ENCODE peak calls at places on chromosome 1, in eight cellular contexts. N is HCT116, W is right lobe of liver, Q is GM18507, G is dorsolateral prefrontal cortex, V is GM06990, O is NCI-H2029, B is islet precursor cell. E is an unnamed sample.

GRCh38 chr1:198864695-198865094 is 225.9 kb downstream of the PTPRC start:
- DNase-seq in N (no peak), W (no peak), Q (no peak), G (no peak), V (no peak), O (no peak), B (no peak), E (no peak)

GRCh38 chr1:157490337-157491165 is 61.8 kb downstream of the FCRL5 start:
- DNase-seq in N (peak), W (peak), Q (no peak), G (peak), V (peak), O (peak), B (peak), E (no peak)

GRCh38 chr1:7267493-7267892 is 482.2 kb downstream of the CAMTA1 start:
- DNase-seq in N (no peak), W (no peak), Q (no peak), G (no peak), V (no peak), O (no peak), B (peak), E (no peak)

GRCh38 chr1:90512441-90512840 is 204.7 kb downstream of the BARHL2 start:
- DNase-seq in N (no peak), W (no peak), Q (no peak), G (no peak), V (no peak), O (no peak), B (no peak), E (no peak)

GRCh38 chr1:159315381-159315780 is 13.2 kb downstream of the FCER1A start:
- DNase-seq in N (no peak), W (no peak), Q (no peak), G (no peak), V (no peak), O (no peak), B (no peak), E (no peak)

GRCh38 chr1:213568929-213569815 is 418.6 kb upstream of the PROX1 start:
- DNase-seq in N (no peak), W (no peak), Q (no peak), G (no peak), V (no peak), O (no peak), B (no peak), E (no peak)

GRCh38 chr1:58780586-58781452 is 3.0 kb downstream of the JUN start:
- DNase-seq in N (no peak), W (no peak), Q (no peak), G (no peak), V (no peak), O (peak), B (no peak), E (no peak)

GRCh38 chr1:116433283-116434257 is 60.5 kb downstream of the ATP1A1 start:
- DNase-seq in N (no peak), W (peak), Q (no peak), G (peak), V (no peak), O (peak), B (peak), E (peak)

GRCh38 chr1:45622891-45623394 is 911 bp downstream of the CCDC17 start:
- DNase-seq in N (no peak), W (peak), Q (no peak), G (no peak), V (peak), O (no peak), B (no peak), E (no peak)

GRCh38 chr1:174877208-174877673 is 122.5 kb upstream of the CACYBP start:
- DNase-seq in N (no peak), W (no peak), Q (no peak), G (peak), V (no peak), O (peak), B (no peak), E (no peak)

GRCh38 chr1:80258659-80259058 is 1252.1 kb upstream of the ADGRL4 start:
- DNase-seq in N (no peak), W (no peak), Q (no peak), G (no peak), V (no peak), O (no peak), B (peak), E (no peak)

E was measured in amygdala.